ENCODE peak calls at places on chromosome 18, in six cellular contexts. J, H, X, Y, T and R are unnamed samples.

GRCh38 chr18:50757358-50757757 is 62.5 kb downstream of the MRO start:
- DNase-seq in Y (no peak), J (no peak), T (no peak), X (no peak), H (no peak), R (no peak)

GRCh38 chr18:63829886-63830285 is 54.7 kb downstream of the SERPINB7 start:
- DNase-seq in T (no peak), J (no peak), X (no peak), Y (no peak), H (no peak), R (no peak)

GRCh38 chr18:77658309-77658681 is 408.6 kb downstream of the GALR1 start:
- DNase-seq in X (no peak), T (no peak), H (no peak), Y (no peak), J (no peak), R (no peak)

GRCh38 chr18:5237083-5237722 is 40.1 kb upstream of the AKAIN1 start:
- DNase-seq in Y (peak), T (no peak), H (no peak), J (no peak), X (peak), R (peak)

GRCh38 chr18:49747876-49748275 is 65.5 kb downstream of the ACAA2 start:
- DNase-seq in H (no peak), Y (no peak), T (no peak), J (no peak), X (no peak), R (no peak)

GRCh38 chr18:135045-135444 is 23.3 kb upstream of the USP14 start:
- DNase-seq in H (no peak), T (no peak), X (no peak), Y (no peak), J (no peak), R (no peak)

GRCh38 chr18:11667578-11667977 is 21.5 kb upstream of the GNAL start:
- DNase-seq in T (no peak), J (no peak), X (no peak), Y (no peak), H (no peak), R (no peak)

GRCh38 chr18:9808190-9808529 is 77.6 kb upstream of the TXNDC2 start:
- DNase-seq in X (no peak), T (no peak), H (no peak), J (no peak), Y (no peak), R (no peak)

GRCh38 chr18:50188652-50189051 is 6.3 kb downstream of the MYO5B start:
- DNase-seq in X (no peak), H (no peak), T (no peak), J (no peak), Y (no peak), R (no peak)

GRCh38 chr18:34729740-34730338 is 19.7 kb downstream of the DTNA start:
- DNase-seq in X (no peak), H (peak), T (no peak), Y (no peak), J (no peak), R (no peak)

GRCh38 chr18:49708674-49709580 is 104.4 kb downstream of the ACAA2 start:
- DNase-seq in X (no peak), Y (no peak), T (no peak), J (no peak), H (no peak), R (no peak)

GRCh38 chr18:79566841-79567370 is 112.7 kb upstream of the CTDP1 start:
- DNase-seq in X (no peak), T (no peak), H (no peak), J (no peak), Y (no peak), R (no peak)

GRCh38 chr18:61502472-61502871 is 169.2 kb downstream of the CDH20 start:
- DNase-seq in X (no peak), J (peak), H (peak), T (no peak), Y (no peak), R (no peak)

GRCh38 chr18:34817636-34818035 is 107.5 kb downstream of the DTNA start:
- DNase-seq in T (no peak), J (no peak), Y (no peak), H (no peak), X (no peak), R (no peak)

GRCh38 chr18:66533693-66534092 is 70.2 kb downstream of the CDH19 start:
- DNase-seq in Y (no peak), T (no peak), J (no peak), X (no peak), H (no peak), R (no peak)

GRCh38 chr18:24492445-24492844 is 32.0 kb downstream of the HRH4 start:
- DNase-seq in Y (no peak), H (no peak), T (no peak), J (peak), X (no peak), R (peak)